ENCODE peak calls at places on chromosomes 1 and 21, in four cellular contexts. R is astrocyte of the spinal cord, F is body of pancreas, N is B cell. I is an unnamed sample.

GRCh38 chr21:34126269-34126668 is 52.9 kb downstream of the MRPS6 start:
- DNase-seq in R (peak), F (no peak), N (no peak), I (no peak)

GRCh38 chr1:244349103-244349531 is 102.6 kb downstream of the ADSS2 start:
- DNase-seq in R (peak), F (peak), N (no peak), I (peak)

GRCh38 chr1:209755926-209756607 is at the start of gene TRAF3IP3:
- DNase-seq in R (no peak), F (no peak), N (peak), I (no peak)

GRCh38 chr1:15584489-15585363 is at the start of gene AGMAT:
- DNase-seq in R (no peak), F (peak), N (peak), I (peak)

GRCh38 chr1:162371611-162372010 is 5.0 kb downstream of the SPATA46 start:
- DNase-seq in R (peak), F (no peak), N (no peak), I (no peak)

GRCh38 chr1:206963119-206963712 is 7.0 kb downstream of the FCAMR start:
- DNase-seq in R (no peak), F (no peak), N (peak), I (no peak)

GRCh38 chr1:116489231-116489697 is 81.6 kb downstream of the CD58 start:
- DNase-seq in R (no peak), F (peak), N (no peak), I (peak)

GRCh38 chr1:183757061-183757460 is 47.9 kb upstream of the RGL1 start:
- DNase-seq in R (peak), F (no peak), N (no peak), I (no peak)

GRCh38 chr1:175015243-175015642 is 8.0 kb downstream of the MRPS14 start:
- DNase-seq in R (peak), F (no peak), N (no peak), I (no peak)

GRCh38 chr1:23384312-23385058 is 14.8 kb upstream of the ZNF436 start:
- DNase-seq in R (peak), F (no peak), N (no peak), I (no peak)

GRCh38 chr1:152768847-152769533 is 6.0 kb upstream of the LCE1F start:
- DNase-seq in R (no peak), F (no peak), N (no peak), I (no peak)
- TF ChIP-seq CTCF in R (no peak), F (no peak), N (no peak), I (no peak)

DNA sequence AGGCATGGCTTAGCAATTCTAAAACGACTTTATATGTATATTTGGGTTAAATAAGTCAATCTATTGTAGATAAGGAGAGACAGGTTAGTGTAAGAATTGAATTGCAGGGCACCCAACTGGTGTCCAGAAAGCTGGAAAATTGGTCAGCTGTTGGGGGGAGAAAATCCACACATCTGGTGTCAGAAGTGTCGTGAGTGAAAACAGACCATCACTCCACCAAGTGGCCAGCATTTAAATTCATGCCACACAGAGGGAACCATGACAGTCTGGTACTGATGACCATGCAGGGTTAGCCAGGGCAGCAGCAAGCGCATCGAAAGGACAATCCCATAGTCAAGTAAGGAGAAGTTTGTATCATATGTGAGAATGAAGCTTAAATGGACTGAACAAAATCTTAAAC is 11.7 kb downstream of the LAX1 start:
- DNase-seq in R (no peak), F (no peak), N (no peak), I (peak)
- TF ChIP-seq CTCF in R (peak), F (no peak), N (no peak), I (no peak)

GRCh38 chr1:18109756-18110597 is 2.4 kb downstream of the IGSF21 start:
- DNase-seq in R (no peak), F (peak), N (no peak), I (peak)

GRCh38 chr1:18110598-18110939 is 3.0 kb downstream of the IGSF21 start:
- DNase-seq in R (no peak), F (no peak), N (no peak), I (no peak)

GRCh38 chr1:18110968-18111367 is 3.4 kb downstream of the IGSF21 start:
- DNase-seq in R (no peak), F (no peak), N (no peak), I (no peak)

GRCh38 chr1:18112611-18113010 is 5.0 kb downstream of the IGSF21 start:
- DNase-seq in R (no peak), F (no peak), N (no peak), I (no peak)

DNA sequence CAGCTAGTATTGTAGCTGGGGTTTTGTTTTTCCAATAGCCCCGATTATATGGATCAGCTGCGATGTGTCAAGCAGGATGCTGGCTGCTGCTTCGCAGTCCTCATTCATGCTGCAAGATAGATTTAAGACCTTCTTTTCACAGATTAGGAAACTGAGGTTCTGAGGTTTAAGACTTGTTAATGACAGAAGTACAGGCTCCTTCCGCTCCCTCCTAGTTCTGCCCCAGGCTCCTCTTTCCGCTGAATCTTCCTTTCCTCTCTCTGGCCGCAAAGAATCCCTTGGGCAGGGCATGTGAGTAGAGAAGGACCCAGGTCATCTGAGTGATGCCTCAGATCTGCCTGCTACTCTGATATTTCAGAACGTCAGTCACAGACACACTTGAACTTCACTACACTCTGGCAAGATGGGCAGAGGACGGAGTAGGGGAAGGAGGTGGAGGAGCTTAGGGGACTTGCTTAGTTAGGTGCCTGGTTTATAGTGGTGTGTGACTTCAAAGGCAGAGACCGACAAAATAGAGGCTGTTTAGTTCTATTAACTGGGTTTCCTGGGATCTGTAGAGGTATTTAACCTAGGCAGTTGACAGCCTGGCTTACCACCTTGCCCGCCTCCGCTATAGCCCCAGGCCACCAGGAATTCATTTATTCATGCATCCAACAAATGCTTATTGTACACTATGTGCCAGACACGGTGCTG is 4.2 kb downstream of the IGSF21 start:
- DNase-seq in R (no peak), F (no peak), N (no peak), I (no peak)
- TF ChIP-seq CTCF in R (no peak), F (no peak), N (no peak), I (no peak)

DNA sequence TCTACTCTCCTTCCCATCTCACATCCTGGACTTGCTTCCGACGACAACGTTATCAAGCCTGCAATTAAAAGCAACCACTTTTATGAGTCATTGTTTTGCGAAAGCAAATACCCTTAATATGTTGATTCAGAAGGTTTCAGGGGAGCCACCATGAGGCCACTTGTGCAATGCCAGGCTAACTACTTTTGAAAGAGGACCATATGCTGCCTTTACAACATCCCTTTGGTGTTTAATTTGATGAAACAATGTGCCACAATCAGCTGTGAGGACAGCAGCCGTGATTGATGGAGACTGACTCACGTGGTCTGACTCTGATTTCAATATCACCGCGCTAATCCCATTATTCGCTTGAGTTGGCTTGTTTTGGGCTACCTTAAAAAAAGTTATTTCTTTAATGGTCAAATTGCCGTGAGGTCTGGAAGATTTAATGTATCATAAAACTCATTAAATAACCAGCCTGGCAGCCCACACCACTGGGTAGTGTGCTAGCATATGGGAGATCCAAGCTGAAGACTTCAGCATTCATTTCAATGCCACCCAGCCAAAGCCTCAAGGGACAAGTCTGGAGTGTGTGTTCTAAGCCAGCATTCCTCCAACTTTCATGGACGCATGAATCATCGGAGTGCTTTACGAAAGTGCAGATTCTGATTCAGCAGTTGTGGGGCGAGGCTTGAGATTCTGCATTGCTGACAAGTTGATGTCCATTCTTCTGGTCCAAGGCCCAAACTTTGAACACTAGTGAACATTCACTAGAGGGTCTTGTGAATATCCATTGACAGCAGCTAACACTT is 73.3 kb upstream of the PAXBP1 start:
- DNase-seq in R (peak), F (no peak), N (no peak), I (peak)
- TF ChIP-seq CTCF in R (peak), F (no peak), N (no peak), I (no peak)

DNA sequence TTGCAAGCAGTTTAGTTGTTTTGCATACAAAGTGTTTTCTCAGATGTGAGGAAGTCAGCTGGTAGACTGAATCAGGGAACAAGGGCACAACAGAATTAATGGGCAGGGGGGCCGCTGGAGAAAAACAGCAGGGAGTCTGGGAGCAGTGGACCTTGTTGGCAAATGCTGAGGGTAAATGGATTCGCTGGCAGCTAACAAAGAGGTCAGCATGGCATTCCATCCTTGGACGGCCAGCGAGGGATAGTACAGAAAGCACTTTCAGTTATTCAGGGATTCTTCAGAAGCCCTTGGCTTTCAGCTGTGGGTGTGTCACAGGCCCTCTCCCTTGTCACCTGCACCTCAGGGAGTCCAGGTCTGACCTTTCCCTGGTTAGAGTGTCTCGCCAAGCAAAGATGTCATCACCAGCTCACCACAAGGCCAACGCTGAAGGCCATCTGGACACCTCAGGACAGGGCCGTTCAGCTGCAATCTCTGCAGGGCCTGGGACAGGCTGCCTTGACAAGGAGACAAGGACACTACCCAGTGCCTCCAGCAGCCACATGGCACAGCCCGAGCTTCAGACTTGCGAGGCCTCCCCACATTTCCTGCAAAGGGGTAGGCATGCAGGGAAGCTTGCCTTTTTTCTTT is 90.4 kb downstream of the KCNN3 start:
- DNase-seq in R (no peak), F (no peak), N (no peak), I (no peak)
- TF ChIP-seq CTCF in R (no peak), F (no peak), N (no peak), I (no peak)

GRCh38 chr1:205450448-205450847 is 5.4 kb downstream of the BLACAT1 start:
- DNase-seq in R (no peak), F (no peak), N (no peak), I (peak)
- TF ChIP-seq CTCF in R (no peak), F (no peak), N (no peak), I (no peak)

I was measured in Calu3.